ENCODE peak calls at places on chromosomes 11 and 22, in six cellular contexts. W is heart left ventricle, G is colonic mucosa, J is osteoblast, K is suprapubic skin, I is left ventricle myocardium inferior. T is an unnamed sample.

GRCh38 chr11:28090052-28090749 is 17.8 kb downstream of the KIF18A start:
- DNase-seq in G (no peak), W (no peak), J (no peak), K (no peak), I (no peak), T (no peak)

GRCh38 chr11:116310215-116310614 is 462.6 kb downstream of the BUD13 start:
- DNase-seq in J (no peak), G (no peak), I (no peak), W (no peak), K (no peak), T (no peak)

GRCh38 chr22:29842740-29843139 is 4.7 kb upstream of the ASCC2 start:
- DNase-seq in G (no peak), K (no peak), I (no peak), W (no peak), J (peak), T (no peak)

GRCh38 chr11:97683733-97684132 is 1293.9 kb downstream of the JRKL start:
- DNase-seq in J (no peak), K (no peak), W (no peak), G (no peak), I (no peak), T (no peak)

GRCh38 chr11:47216141-47216798 is 1.5 kb downstream of the DDB2 start:
- DNase-seq in K (no peak), I (no peak), W (peak), G (peak), J (peak), T (peak)

GRCh38 chr11:125202977-125203376 is 38.4 kb downstream of the PKNOX2 start:
- DNase-seq in K (no peak), J (no peak), W (no peak), I (no peak), G (no peak), T (no peak)

GRCh38 chr11:44348721-44349120 is 38.8 kb upstream of the ALX4 start:
- DNase-seq in G (no peak), W (no peak), I (no peak), J (no peak), K (no peak), T (no peak)

GRCh38 chr11:128346808-128347207 is 240.6 kb downstream of the ETS1 start:
- DNase-seq in K (no peak), G (no peak), W (no peak), I (no peak), J (no peak), T (no peak)

GRCh38 chr11:79461144-79461543 is 20.3 kb upstream of the TENM4 start:
- DNase-seq in W (no peak), K (no peak), I (no peak), J (no peak), G (no peak), T (no peak)

GRCh38 chr11:46367244-46367915 is 14.1 kb upstream of the MDK start:
- DNase-seq in J (peak), G (peak), W (peak), I (peak), K (no peak), T (no peak)

GRCh38 chr22:37318255-37319109 is 36.2 kb downstream of the CYTH4 start:
- DNase-seq in K (no peak), W (no peak), I (no peak), G (no peak), J (peak), T (no peak)

GRCh38 chr11:72224587-72225410 is at the start of gene INPPL1:
- DNase-seq in I (peak), G (peak), J (peak), W (peak), K (no peak), T (no peak)

GRCh38 chr22:37502342-37503182 is 16.4 kb upstream of the MFNG start:
- DNase-seq in I (no peak), W (no peak), J (no peak), G (peak), K (no peak), T (peak)

GRCh38 chr11:8363924-8364323 is 100.2 kb upstream of the LMO1 start:
- DNase-seq in G (no peak), W (no peak), K (no peak), I (no peak), J (no peak), T (peak)

GRCh38 chr11:70040452-70040851 is 37.7 kb upstream of the ANO1 start:
- DNase-seq in J (no peak), K (peak), W (no peak), I (no peak), G (no peak), T (no peak)

GRCh38 chr11:100748153-100748552 is 61.1 kb downstream of the ARHGAP42 start:
- DNase-seq in W (no peak), J (no peak), G (no peak), K (no peak), I (no peak), T (no peak)

GRCh38 chr11:35662649-35663407 is at the start of gene TRIM44:
- DNase-seq in W (peak), J (peak), K (peak), G (peak), I (peak), T (peak)

GRCh38 chr22:23844739-23845202 is 6.0 kb upstream of the DERL3 start:
- DNase-seq in J (no peak), I (no peak), G (no peak), W (no peak), K (no peak), T (no peak)

GRCh38 chr11:44301856-44302231 is 8.1 kb downstream of the ALX4 start:
- DNase-seq in J (peak), I (no peak), G (no peak), K (no peak), W (no peak), T (no peak)

GRCh38 chr22:45335021-45335818 is 25.5 kb downstream of the FAM118A start:
- DNase-seq in J (peak), I (peak), G (no peak), K (no peak), W (peak), T (no peak)

GRCh38 chr11:64006468-64006867 is 20.2 kb downstream of the OTUB1 start:
- DNase-seq in J (no peak), K (no peak), I (no peak), G (no peak), W (no peak), T (no peak)

GRCh38 chr11:64444838-64445441 is 86.0 kb downstream of the RPS6KA4 start:
- DNase-seq in K (no peak), J (peak), G (no peak), W (no peak), I (no peak), T (no peak)

GRCh38 chr22:24937114-24937513 is 9.4 kb downstream of the LHFPL7 start:
- DNase-seq in G (no peak), W (no peak), J (peak), K (no peak), I (no peak), T (no peak)

GRCh38 chr11:129785383-129786111 is 30.1 kb upstream of the TMEM45B start:
- DNase-seq in G (no peak), K (no peak), J (no peak), I (no peak), W (no peak), T (no peak)
- TF ChIP-seq CTCF in G (peak), K (no peak), J (peak), I (peak), W (peak), T (peak)

GRCh38 chr22:17047656-17048055 is 37.1 kb upstream of the IL17RA start:
- DNase-seq in J (no peak), K (no peak), I (no peak), G (no peak), W (no peak), T (no peak)

GRCh38 chr22:17043521-17043920 is 35.5 kb upstream of the GAB4 start:
- DNase-seq in K (no peak), G (no peak), W (no peak), J (no peak), I (no peak), T (no peak)

GRCh38 chr22:17046949-17047348 is 37.9 kb upstream of the IL17RA start:
- DNase-seq in W (no peak), K (no peak), G (no peak), J (no peak), I (no peak), T (no peak)
- H3K27ac ChIP-seq in W (no peak), K (no peak), G (no peak), J (no peak), I (no peak), T (no peak)

GRCh38 chr11:118635642-118636041 is 28.2 kb downstream of the PHLDB1 start:
- DNase-seq in K (no peak), W (no peak), J (no peak), I (no peak), G (no peak), T (no peak)
- H3K4me3 ChIP-seq in K (peak), W (no peak), J (no peak), I (no peak), G (no peak), T (no peak)

GRCh38 chr11:86202013-86202336 is 42.6 kb upstream of the EED start:
- DNase-seq in W (no peak), I (no peak), J (no peak), K (no peak), G (no peak), T (no peak)

GRCh38 chr11:86201371-86201770 is 43.2 kb upstream of the EED start:
- DNase-seq in I (no peak), W (no peak), J (no peak), G (no peak), K (no peak), T (no peak)

GRCh38 chr11:86206296-86206695 is 38.3 kb upstream of the EED start:
- DNase-seq in K (no peak), G (no peak), W (no peak), J (no peak), I (no peak), T (no peak)

GRCh38 chr11:86205415-86206268 is 38.9 kb upstream of the EED start:
- DNase-seq in I (no peak), J (no peak), G (no peak), K (no peak), W (no peak), T (no peak)

GRCh38 chr11:86204356-86204755 is 40.2 kb upstream of the EED start:
- DNase-seq in G (no peak), J (no peak), K (no peak), I (no peak), W (no peak), T (no peak)
- TF ChIP-seq CTCF in G (no peak), J (no peak), K (no peak), I (no peak), W (no peak), T (no peak)

T was measured in RWPE2.